ENCODE peak calls at places on chromosomes 2 and 18, in nine cellular contexts. H, G, S, Z, X, D, M, Q and E are unnamed samples.

GRCh38 chr2:110741491-110741980 is 9.2 kb downstream of the ACOXL start:
- DNase-seq in G (no peak), Q (no peak), Z (no peak), H (no peak), M (no peak), X (no peak), S (no peak), D (no peak), E (no peak)

GRCh38 chr2:159088906-159089305 is 120.5 kb downstream of the TANC1 start:
- DNase-seq in Q (no peak), D (no peak), Z (no peak), H (no peak), G (no peak), X (no peak), S (no peak), M (no peak), E (no peak)

GRCh38 chr2:6826081-6826913 is 39.4 kb downstream of the CMPK2 start:
- DNase-seq in Q (peak), H (peak), Z (peak), D (peak), G (peak), M (peak), S (no peak), X (peak), E (peak)

GRCh38 chr2:120988051-120988707 is 252.5 kb downstream of the GLI2 start:
- DNase-seq in H (no peak), M (no peak), D (no peak), S (no peak), Q (no peak), Z (no peak), X (no peak), G (no peak), E (peak)

GRCh38 chr2:208135794-208136369 is 6.3 kb upstream of the CRYGC start:
- DNase-seq in S (no peak), Z (no peak), G (no peak), M (no peak), Q (no peak), D (no peak), H (no peak), X (no peak), E (no peak)

GRCh38 chr2:20141056-20141762 is 83.7 kb downstream of the SDC1 start:
- DNase-seq in Q (no peak), S (no peak), Z (no peak), X (peak), M (no peak), G (no peak), H (no peak), D (no peak), E (no peak)

GRCh38 chr2:215427585-215427984 is 8.3 kb downstream of the FN1 start:
- DNase-seq in D (no peak), G (no peak), Z (no peak), M (no peak), X (no peak), Q (no peak), S (no peak), H (no peak), E (no peak)

GRCh38 chr18:22698711-22699110 is 234.4 kb upstream of the RBBP8 start:
- DNase-seq in S (no peak), X (no peak), H (no peak), Q (no peak), D (no peak), G (no peak), Z (no peak), M (no peak), E (no peak)

GRCh38 chr2:235665656-235666239 is 171.9 kb downstream of the AGAP1 start:
- DNase-seq in H (no peak), D (no peak), M (no peak), Q (no peak), Z (no peak), S (no peak), X (no peak), G (no peak), E (no peak)

GRCh38 chr2:44960871-44961270 is 19.4 kb downstream of the SIX3 start:
- DNase-seq in G (no peak), D (no peak), H (no peak), M (no peak), X (no peak), Z (no peak), Q (no peak), S (no peak), E (no peak)

GRCh38 chr2:196376984-196377877 is 205.9 kb upstream of the STK17B start:
- DNase-seq in S (no peak), G (no peak), Z (no peak), M (no peak), X (no peak), H (no peak), Q (no peak), D (no peak), E (no peak)

GRCh38 chr2:3317871-3318270 is 59.7 kb downstream of the EIPR1 start:
- DNase-seq in G (no peak), S (no peak), D (no peak), X (no peak), Z (no peak), Q (no peak), H (no peak), M (no peak), E (no peak)

GRCh38 chr2:217393585-217394032 is 533.7 kb upstream of the TNP1 start:
- DNase-seq in Z (no peak), D (no peak), X (no peak), G (peak), M (no peak), S (no peak), H (no peak), Q (no peak), E (no peak)

GRCh38 chr18:555705-556402 is 24.3 kb upstream of the CETN1 start:
- DNase-seq in M (no peak), H (no peak), D (no peak), Z (no peak), G (no peak), X (no peak), S (no peak), Q (no peak), E (no peak)

GRCh38 chr18:59810740-59811520 is 88.9 kb upstream of the PMAIP1 start:
- DNase-seq in D (no peak), H (no peak), X (no peak), G (no peak), Z (no peak), M (no peak), Q (no peak), S (no peak), E (no peak)

GRCh38 chr18:45802814-45803492 is 22.5 kb upstream of the SIGLEC15 start:
- DNase-seq in H (no peak), Q (no peak), Z (no peak), G (no peak), S (no peak), X (peak), D (no peak), M (no peak), E (no peak)

GRCh38 chr2:183134016-183134415 is 9.8 kb downstream of the NUP35 start:
- DNase-seq in D (no peak), H (no peak), Q (no peak), Z (no peak), G (no peak), S (no peak), X (no peak), M (no peak), E (no peak)